ENCODE peak calls at places on chromosomes 6 and 20, in five cellular contexts. A is HCT116, E is A549, D is NB4, V is H1. I is an unnamed sample.
A peak's percentile ranks its signal among the peaks of the same experiment; 100 is the strongest.

GRCh38 chr6:78810146-78810545 is 57.2 kb upstream of the IRAK1BP1 start:
- DNase-seq in D (peak; percentile 38), E (peak; percentile 8), A (peak; percentile 31), V (no peak), I (peak; percentile 21)

GRCh38 chr6:31945507-31946369 is at the start of gene CFB:
- DNase-seq in A (no peak), E (peak; percentile 41), D (no peak), V (no peak), I (peak; percentile 44)

GRCh38 chr6:82363368-82364086 is at the start of gene TPBG:
- DNase-seq in D (no peak), A (peak; percentile 47), V (peak; percentile 82), E (peak; percentile 46), I (peak; percentile 92)

GRCh38 chr6:98782772-98783171 is 51.6 kb upstream of the POU3F2 start:
- DNase-seq in E (no peak), A (no peak), V (no peak), D (no peak), I (no peak)

GRCh38 chr6:44085219-44085618 is 42.0 kb downstream of the MRPL14 start:
- DNase-seq in E (no peak), D (no peak), V (no peak), A (no peak), I (no peak)

GRCh38 chr6:43494321-43494720 is 15.8 kb downstream of the LRRC73 start:
- DNase-seq in A (no peak), E (no peak), V (no peak), D (no peak), I (no peak)

GRCh38 chr20:58173091-58173490 is 55.4 kb downstream of the ANKRD60 start:
- DNase-seq in A (no peak), D (no peak), E (no peak), V (no peak), I (no peak)

GRCh38 chr6:8556370-8557018 is 121.1 kb upstream of the SLC35B3 start:
- DNase-seq in V (no peak), E (peak; percentile 10), D (peak; percentile 2), A (peak; percentile 16), I (no peak)

GRCh38 chr6:142827356-142827755 is 117.6 kb downstream of the HIVEP2 start:
- DNase-seq in D (no peak), A (no peak), E (no peak), V (no peak), I (no peak)

GRCh38 chr6:131107166-131107565 is 28.1 kb upstream of the AKAP7 start:
- DNase-seq in E (peak; percentile 26), V (no peak), D (no peak), A (no peak), I (no peak)

GRCh38 chr6:168597471-168597875 is 156.5 kb downstream of the SMOC2 start:
- DNase-seq in E (no peak), D (no peak), V (no peak), A (no peak), I (no peak)

GRCh38 chr20:33437141-33437911 is 6.2 kb downstream of the SNTA1 start:
- DNase-seq in V (no peak), D (no peak), A (no peak), E (no peak), I (no peak)

GRCh38 chr20:56974499-56975250 is 291.8 kb downstream of the BMP7 start:
- DNase-seq in A (peak; percentile 47), V (peak; percentile 38), D (peak; percentile 90), E (peak; percentile 64), I (peak; percentile 80)

GRCh38 chr20:42024653-42025052 is 406.5 kb upstream of the CHD6 start:
- DNase-seq in D (peak; percentile 41), A (no peak), V (peak; percentile 17), E (no peak), I (peak; percentile 69)

DNA sequence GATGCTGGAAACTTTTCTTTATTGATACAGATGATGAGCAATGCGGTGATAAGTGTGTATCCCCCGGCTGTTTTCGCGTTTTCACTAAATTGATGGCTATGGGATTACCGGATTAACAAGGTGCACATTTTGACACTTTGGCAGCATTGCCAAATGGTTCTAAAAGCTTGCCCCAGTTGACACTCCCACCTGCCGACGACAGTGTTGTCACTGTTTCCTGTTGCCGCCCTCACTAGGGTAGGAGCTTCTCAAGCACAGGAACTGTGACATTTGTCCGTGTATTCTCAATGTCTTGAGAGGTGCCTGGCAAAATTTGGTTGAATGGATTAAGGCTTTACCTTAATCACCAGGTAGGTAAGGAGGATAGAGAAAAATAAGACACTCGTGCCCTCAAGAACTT is 9.8 kb upstream of the MAPK13 start:
- DNase-seq in A (no peak), E (no peak), D (peak; percentile 69), V (no peak), I (no peak)
- TF ChIP-seq MAX in A (no peak), E (no peak), D (no peak), V (no peak), I (no peak)

GRCh38 chr20:3812975-3813599 is 7.3 kb upstream of the AP5S1 start:
- DNase-seq in D (no peak), V (no peak), E (no peak), A (no peak), I (no peak)
- TF ChIP-seq MAX in D (no peak), V (no peak), E (peak; percentile 33), A (no peak), I (no peak)

GRCh38 chr6:41721396-41721795 is 14.0 kb downstream of the TFEB start:
- DNase-seq in A (no peak), E (no peak), D (no peak), V (no peak), I (no peak)

GRCh38 chr6:41724638-41725501 is 10.5 kb downstream of the TFEB start:
- DNase-seq in A (no peak), V (no peak), E (no peak), D (no peak), I (no peak)

GRCh38 chr6:41720783-41721182 is 14.6 kb downstream of the TFEB start:
- DNase-seq in D (no peak), A (no peak), E (no peak), V (no peak), I (no peak)

GRCh38 chr6:41723936-41724637 is 11.3 kb downstream of the TFEB start:
- DNase-seq in V (no peak), A (no peak), E (no peak), D (peak; percentile 38), I (no peak)

DNA sequence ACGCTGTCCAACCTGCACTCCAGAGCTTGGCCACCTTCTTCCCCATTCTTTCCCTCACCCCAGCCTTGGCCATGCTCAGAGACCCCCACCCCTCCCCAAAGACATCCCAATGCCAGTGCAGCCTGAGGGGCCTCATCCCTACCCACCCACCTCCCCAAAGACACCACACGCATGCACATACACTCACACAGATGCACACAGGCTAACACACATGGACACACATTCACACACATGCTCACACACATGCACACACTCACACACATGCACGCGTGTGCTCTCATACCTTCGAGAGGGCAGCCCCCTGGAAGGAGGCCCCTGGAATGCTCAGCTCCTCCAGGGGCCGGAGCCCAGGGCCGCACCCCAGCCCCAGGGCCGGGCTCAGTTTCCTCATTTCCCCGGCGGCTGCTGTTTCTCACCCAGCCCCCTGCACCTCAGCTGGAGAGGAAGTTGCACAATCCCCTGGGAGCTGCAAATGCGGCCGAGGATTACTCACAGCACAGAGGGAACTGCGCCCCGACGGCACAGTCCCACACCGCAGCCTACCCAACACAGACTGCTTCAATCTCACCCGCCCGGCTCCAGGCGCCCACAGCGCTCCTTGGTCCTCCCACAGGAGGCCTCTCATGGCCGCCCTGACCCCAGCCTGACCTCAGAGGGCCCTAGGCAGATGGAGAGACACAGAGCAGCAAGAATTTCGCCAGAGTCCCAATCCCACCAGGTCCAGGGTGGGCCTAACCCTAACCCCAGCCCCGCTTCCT is 12.1 kb downstream of the TFEB start:
- DNase-seq in D (peak; percentile 99), A (no peak), V (no peak), E (peak; percentile 83), I (peak; percentile 36)
- TF ChIP-seq MAX in D (peak; percentile 66), A (no peak), V (no peak), E (peak; percentile 52), I (no peak)

GRCh38 chr6:133610271-133610840 is 278.6 kb upstream of the TCF21 start:
- DNase-seq in A (no peak), V (no peak), E (peak; percentile 37), D (no peak), I (no peak)

GRCh38 chr6:133610974-133611373 is 277.9 kb upstream of the TCF21 start:
- DNase-seq in V (no peak), D (no peak), A (no peak), E (no peak), I (no peak)

GRCh38 chr6:133606833-133607232 is 282.1 kb upstream of the TCF21 start:
- DNase-seq in E (no peak), V (no peak), D (no peak), A (no peak), I (no peak)

GRCh38 chr6:133608620-133609019 is 280.3 kb upstream of the TCF21 start:
- DNase-seq in V (no peak), D (no peak), E (no peak), A (no peak), I (no peak)

DNA sequence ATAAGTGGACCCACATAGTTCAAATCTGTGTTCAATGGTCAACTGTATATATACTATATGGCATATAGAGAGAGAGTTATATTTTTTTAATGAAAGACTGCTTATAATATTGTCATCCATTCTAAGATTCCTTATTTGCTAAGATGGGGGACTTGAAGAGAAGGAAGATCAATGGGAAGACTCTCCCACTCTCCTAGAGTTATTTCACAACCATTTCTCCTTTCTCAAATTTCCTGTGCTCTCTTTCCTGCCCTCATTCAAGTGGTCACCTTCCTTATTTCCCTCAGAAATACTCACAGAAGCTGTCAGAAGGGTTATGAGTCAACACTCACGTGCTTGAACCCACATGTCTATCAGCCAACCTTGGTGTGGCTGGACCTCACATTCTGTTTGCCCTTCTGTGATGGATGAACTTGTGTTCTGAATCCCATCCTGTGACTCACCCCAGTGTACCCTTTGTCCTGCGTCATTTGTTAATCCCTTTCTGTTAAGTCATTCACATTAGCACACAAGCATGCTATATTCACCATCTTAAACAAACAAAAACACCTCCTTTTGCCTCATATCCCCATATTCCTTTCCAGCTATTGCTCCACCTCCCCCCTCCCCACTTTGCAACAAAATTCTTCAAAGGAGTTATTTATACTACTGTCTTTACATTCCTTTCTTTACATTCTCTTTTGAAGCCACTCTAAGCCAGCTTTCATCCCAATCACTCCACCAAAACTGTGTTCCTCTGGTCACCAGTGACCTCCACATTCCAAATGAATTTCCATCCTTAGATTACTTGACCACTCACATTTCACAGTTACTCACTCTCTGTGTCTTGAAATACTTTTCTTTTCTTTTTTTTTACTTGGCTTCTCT is 279.3 kb upstream of the TCF21 start:
- DNase-seq in V (no peak), D (no peak), A (peak; percentile 85), E (peak; percentile 93), I (no peak)
- TF ChIP-seq MAX in V (no peak), D (no peak), A (no peak), E (peak; percentile 97), I (no peak)

DNA sequence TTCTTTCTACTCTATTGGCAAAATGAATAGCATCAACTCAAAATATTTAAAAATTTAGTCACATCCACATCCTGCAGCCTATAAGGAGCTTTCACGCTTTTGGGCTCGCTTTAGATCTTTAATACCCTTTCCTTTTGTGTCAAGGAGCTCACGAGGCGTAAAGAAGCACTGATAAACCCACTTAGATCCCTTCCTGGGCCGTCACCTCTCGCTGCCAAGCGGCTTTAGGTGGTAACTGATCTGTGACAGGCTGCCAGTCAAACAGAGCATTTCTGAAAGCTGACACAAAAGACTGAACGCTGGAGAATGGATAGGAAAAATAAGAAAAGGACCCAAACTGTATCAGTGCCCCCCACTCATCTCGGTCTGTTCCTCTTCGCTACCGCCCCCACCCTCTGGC is 385.7 kb upstream of the MMS22L start:
- DNase-seq in V (no peak), D (no peak), A (no peak), E (no peak), I (no peak)
- TF ChIP-seq MAX in V (no peak), D (no peak), A (no peak), E (no peak), I (no peak)